ENCODE peak calls at places on chromosome 10, in four cellular contexts. S is ascending aorta, J is transverse colon, P is IMR-90. M is an unnamed sample.

GRCh38 chr10:11177926-11178453 is 160.3 kb downstream of the CELF2 start:
- DNase-seq in J (peak; percentile 41), S (no peak), P (no peak), M (no peak)

GRCh38 chr10:18303851-18304800 is 163.9 kb downstream of the CACNB2 start:
- DNase-seq in P (no peak), J (no peak), S (no peak), M (no peak)

GRCh38 chr10:92087750-92088395 is 164.3 kb downstream of the BTAF1 start:
- DNase-seq in J (peak; percentile 69), S (peak; percentile 84), P (peak; percentile 82), M (peak; percentile 58)

GRCh38 chr10:112845145-112845544 is 104.9 kb upstream of the TCF7L2 start:
- DNase-seq in S (no peak), P (no peak), J (no peak), M (no peak)

GRCh38 chr10:22334414-22335203 is 10.7 kb upstream of the SPAG6 start:
- DNase-seq in P (no peak), S (no peak), J (no peak), M (no peak)

GRCh38 chr10:55400075-55400474 is 599.0 kb upstream of the PCDH15 start:
- DNase-seq in P (no peak), S (no peak), J (no peak), M (no peak)

GRCh38 chr10:78552261-78552811 is 516.4 kb upstream of the ZMIZ1 start:
- DNase-seq in J (peak; percentile 48), P (peak; percentile 60), S (peak; percentile 79), M (no peak)

GRCh38 chr10:26650406-26650805 is 47.1 kb upstream of the PDSS1 start:
- DNase-seq in J (no peak), P (no peak), S (no peak), M (no peak)

GRCh38 chr10:125011926-125012705 is 70.2 kb downstream of the ZRANB1 start:
- DNase-seq in J (no peak), P (no peak), S (peak; percentile 86), M (no peak)

GRCh38 chr10:91525939-91526712 is 106.7 kb downstream of the PPP1R3C start:
- DNase-seq in S (no peak), P (no peak), J (no peak), M (no peak)

GRCh38 chr10:132512693-132513345 is 24.8 kb upstream of the INPP5A start:
- DNase-seq in J (peak; percentile 4), P (no peak), S (no peak), M (no peak)

GRCh38 chr10:89079991-89080390 is 89.4 kb downstream of the FAS start:
- DNase-seq in P (no peak), S (no peak), J (no peak), M (no peak)

GRCh38 chr10:45374451-45375052 is 536 bp downstream of the ALOX5 start:
- DNase-seq in P (no peak), S (no peak), J (no peak), M (peak; percentile 52)

GRCh38 chr10:112958275-112958995 is 8.4 kb downstream of the TCF7L2 start:
- DNase-seq in J (no peak), P (peak; percentile 97), S (no peak), M (no peak)

GRCh38 chr10:99345350-99345749 is 16.2 kb downstream of the CNNM1 start:
- DNase-seq in J (no peak), P (peak; percentile 68), S (no peak), M (no peak)

GRCh38 chr10:100522945-100523344 is 3.3 kb upstream of the SEC31B start:
- DNase-seq in P (peak; percentile 46), S (no peak), J (no peak), M (no peak)

GRCh38 chr10:92970301-92971070 is 90.1 kb upstream of the CYP26C1 start:
- DNase-seq in P (peak; percentile 57), J (no peak), S (no peak), M (no peak)

GRCh38 chr10:71462642-71462935 is 65.9 kb downstream of the CDH23 start:
- DNase-seq in S (no peak), J (no peak), P (no peak), M (no peak)
- H3K27me3 ChIP-seq in S (no peaks in the 10 kb centered on the region), J (no peaks in the 10 kb centered on the region), P (peaks cover 37% of the 10 kb centered on the region), M (no peaks in the 10 kb centered on the region)

GRCh38 chr10:60125928-60126327 is 219.6 kb upstream of the CCDC6 start:
- DNase-seq in J (no peak), P (no peak), S (no peak), M (no peak)

GRCh38 chr10:60122190-60122589 is 215.8 kb upstream of the CCDC6 start:
- DNase-seq in J (no peak), P (no peak), S (no peak), M (no peak)

GRCh38 chr10:60123172-60123571 is 216.8 kb upstream of the CCDC6 start:
- DNase-seq in S (peak; percentile 63), P (peak; percentile 76), J (no peak), M (no peak)

GRCh38 chr10:60123668-60124067 is 217.3 kb upstream of the CCDC6 start:
- DNase-seq in S (no peak), P (peak; percentile 2), J (no peak), M (no peak)

GRCh38 chr10:60124536-60124935 is 218.2 kb upstream of the CCDC6 start:
- DNase-seq in P (no peak), J (no peak), S (no peak), M (no peak)
- TF ChIP-seq CTCF in P (no peak), J (no peak), S (no peak), M (no peak)

GRCh38 chr10:126732308-126732707 is 61.8 kb upstream of the C10orf90 start:
- DNase-seq in P (no peak), J (no peak), S (no peak), M (no peak)

GRCh38 chr10:126734015-126734414 is 63.5 kb upstream of the C10orf90 start:
- DNase-seq in J (no peak), S (no peak), P (peak; percentile 11), M (no peak)

GRCh38 chr10:126731613-126731995 is 61.1 kb upstream of the C10orf90 start:
- DNase-seq in J (no peak), S (no peak), P (no peak), M (no peak)

GRCh38 chr10:126729314-126729871 is 58.9 kb upstream of the C10orf90 start:
- DNase-seq in S (no peak), P (no peak), J (no peak), M (no peak)

DNA sequence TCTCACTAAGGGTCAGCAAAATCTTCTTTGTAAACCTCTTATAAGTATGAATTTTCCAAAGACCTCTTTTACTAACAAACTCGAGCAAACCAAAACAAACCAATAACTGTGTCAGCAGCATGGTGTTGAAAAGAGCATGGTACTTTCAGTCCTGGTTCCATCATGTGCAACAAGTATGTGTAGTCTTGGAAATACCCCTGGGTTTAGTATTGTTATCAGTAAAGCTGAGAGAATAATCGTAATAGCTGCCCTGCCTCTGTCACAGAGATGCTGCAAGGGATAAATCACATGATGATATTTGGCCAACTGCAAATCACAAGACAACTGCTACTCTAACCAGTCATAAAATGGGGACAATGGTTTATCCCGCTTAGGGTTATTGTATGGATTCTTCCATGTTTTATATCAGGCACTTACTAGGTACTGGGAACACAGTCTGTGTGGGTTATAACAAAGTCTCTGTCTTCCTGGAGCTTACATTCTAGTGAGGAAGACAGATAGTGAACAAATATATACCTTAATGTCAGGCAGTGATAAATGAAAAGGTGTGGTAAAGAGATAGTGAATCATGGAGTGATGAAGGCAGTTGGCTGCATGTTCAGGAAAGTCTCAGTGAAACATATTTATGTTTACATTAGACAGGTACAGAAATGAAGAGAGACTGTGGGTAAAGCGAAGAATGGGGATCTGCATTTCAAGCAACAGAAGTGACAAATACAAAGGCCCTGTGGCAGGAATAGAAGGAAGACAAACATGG is 60.5 kb upstream of the C10orf90 start:
- DNase-seq in P (no peak), S (no peak), J (no peak), M (no peak)
- H3K27me3 ChIP-seq in P (no peaks in the 10 kb centered on the region), S (no peaks in the 10 kb centered on the region), J (no peaks in the 10 kb centered on the region), M (no peaks in the 10 kb centered on the region)

GRCh38 chr10:7417103-7417623 is 6.3 kb upstream of the SFMBT2 start:
- DNase-seq in J (no peak), S (no peak), P (peak; percentile 64), M (peak; percentile 23)
- TF ChIP-seq CTCF in J (peak; percentile 21), S (peak; percentile 39), P (peak; percentile 69), M (peak; percentile 54)

DNA sequence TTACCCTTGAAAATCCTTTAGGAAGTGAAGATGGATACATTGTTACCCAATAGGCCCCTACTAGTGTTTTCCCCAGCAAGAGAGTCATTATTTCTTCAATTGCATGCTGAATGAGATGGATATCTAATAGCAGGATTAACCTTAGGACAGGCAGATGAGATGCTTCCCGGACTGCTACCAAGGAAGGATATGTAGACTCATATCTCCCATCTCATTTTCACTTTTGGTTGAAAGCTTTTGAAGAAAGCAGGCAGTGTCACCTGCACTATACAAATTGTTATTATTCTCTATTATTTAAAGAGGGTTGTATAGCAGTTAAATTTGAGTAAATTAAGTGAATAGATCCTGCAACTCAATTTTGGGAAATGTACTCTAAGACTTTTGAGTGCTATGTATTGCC is 17.0 kb upstream of the ARHGAP21 start:
- DNase-seq in J (no peak), P (no peak), S (no peak), M (no peak)
- H3K27me3 ChIP-seq in J (no peaks in the 10 kb centered on the region), P (no peaks in the 10 kb centered on the region), S (no peaks in the 10 kb centered on the region), M (no peaks in the 10 kb centered on the region)

GRCh38 chr10:25455980-25456567 is 281.3 kb downstream of the GPR158 start:
- DNase-seq in P (no peak), S (no peak), J (no peak), M (no peak)
- TF ChIP-seq CTCF in P (no peak), S (no peak), J (no peak), M (no peak)

M was measured in GM06990.